ENCODE peak calls at places on chromosomes 6 and 20, in eight cellular contexts. W is cardiac muscle cell, S is astrocyte of the spinal cord, O is NB4, C is left ventricle myocardium inferior, D is fibroblast of the aortic adventitia, H is bronchial epithelial cell, M is IMR-90. E is an unnamed sample.
A peak's percentile ranks its signal among the peaks of the same experiment; 100 is the strongest.

GRCh38 chr6:150334790-150335783 is 33.7 kb upstream of the IYD start:
- DNase-seq in W (peak; percentile 87), S (peak; percentile 81), O (peak; percentile 67), C (no peak), D (peak; percentile 89), H (peak; percentile 78), M (peak; percentile 82), E (peak; percentile 68)

GRCh38 chr6:41599015-41599835 is 39.0 kb upstream of the MDFI start:
- DNase-seq in W (no peak), S (no peak), O (no peak), C (no peak), D (no peak), H (no peak), M (no peak), E (no peak)

GRCh38 chr20:40683221-40683893 is 5.7 kb downstream of the MAFB start:
- DNase-seq in W (peak; percentile 55), S (peak; percentile 43), O (no peak), C (peak; percentile 50), D (no peak), H (peak; percentile 29), M (no peak), E (no peak)

GRCh38 chr6:19465760-19466159 is 371.4 kb upstream of the ID4 start:
- DNase-seq in W (peak; percentile 62), S (peak; percentile 81), O (no peak), C (no peak), D (peak; percentile 89), H (peak; percentile 32), M (peak; percentile 31), E (no peak)

GRCh38 chr20:46065006-46065405 is 24.8 kb downstream of the NCOA5 start:
- DNase-seq in W (no peak), S (no peak), O (no peak), C (no peak), D (no peak), H (no peak), M (no peak), E (no peak)

GRCh38 chr20:10508060-10508459 is 73.0 kb downstream of the SLX4IP start:
- DNase-seq in W (peak; percentile 44), S (no peak), O (no peak), C (no peak), D (peak; percentile 65), H (no peak), M (peak; percentile 19), E (no peak)

GRCh38 chr6:112571486-112571885 is 224.4 kb downstream of the RFPL4B start:
- DNase-seq in W (peak; percentile 44), S (peak; percentile 81), O (no peak), C (peak; percentile 21), D (peak; percentile 53), H (no peak), M (peak; percentile 72), E (no peak)

GRCh38 chr6:91697010-91697694 is 1110.3 kb upstream of the MAP3K7 start:
- DNase-seq in W (no peak), S (no peak), O (peak; percentile 12), C (no peak), D (no peak), H (peak; percentile 97), M (no peak), E (no peak)

GRCh38 chr20:8876381-8876780 is 192.5 kb upstream of the PLCB4 start:
- DNase-seq in W (no peak), S (no peak), O (no peak), C (no peak), D (no peak), H (no peak), M (no peak), E (no peak)

GRCh38 chr6:79076160-79076559 is 1.9 kb downstream of the PHIP start:
- DNase-seq in W (peak; percentile 35), S (peak; percentile 43), O (peak; percentile 42), C (no peak), D (peak; percentile 33), H (peak; percentile 29), M (peak; percentile 5), E (peak; percentile 17)

GRCh38 chr20:52497731-52498130 is 306.2 kb upstream of the ZFP64 start:
- DNase-seq in W (peak; percentile 55), S (peak; percentile 12), O (no peak), C (no peak), D (no peak), H (peak; percentile 50), M (peak; percentile 66), E (no peak)

GRCh38 chr6:11822346-11822745 is 43.7 kb upstream of the ADTRP start:
- DNase-seq in W (no peak), S (no peak), O (no peak), C (no peak), D (peak; percentile 12), H (no peak), M (no peak), E (peak; percentile 45)

GRCh38 chr6:101083533-101084172 is 202.5 kb upstream of the ASCC3 start:
- DNase-seq in W (peak; percentile 77), S (peak; percentile 49), O (no peak), C (no peak), D (peak; percentile 64), H (peak; percentile 100), M (peak; percentile 79), E (no peak)

GRCh38 chr20:47611785-47612184 is 110.1 kb downstream of the NCOA3 start:
- DNase-seq in W (no peak), S (no peak), O (no peak), C (no peak), D (no peak), H (no peak), M (no peak), E (no peak)

GRCh38 chr6:152723398-152723797 is 25.7 kb downstream of the MYCT1 start:
- DNase-seq in W (peak; percentile 57), S (peak; percentile 65), O (no peak), C (no peak), D (peak; percentile 75), H (peak; percentile 69), M (peak; percentile 85), E (no peak)

GRCh38 chr6:112781236-112781635 is 434.1 kb downstream of the RFPL4B start:
- DNase-seq in W (peak; percentile 58), S (peak; percentile 40), O (no peak), C (no peak), D (peak; percentile 35), H (peak; percentile 6), M (peak; percentile 10), E (peak; percentile 3)

GRCh38 chr6:10373642-10374359 is 41.1 kb downstream of the TFAP2A start:
- DNase-seq in W (no peak), S (no peak), O (no peak), C (no peak), D (peak; percentile 20), H (peak; percentile 49), M (peak; percentile 9), E (no peak)

GRCh38 chr20:11703119-11703518 is 214.6 kb upstream of the BTBD3 start:
- DNase-seq in W (no peak), S (no peak), O (no peak), C (no peak), D (no peak), H (no peak), M (no peak), E (no peak)

GRCh38 chr20:13717631-13718044 is 67.1 kb downstream of the ESF1 start:
- DNase-seq in W (no peak), S (no peak), O (peak; percentile 12), C (no peak), D (no peak), H (no peak), M (no peak), E (peak; percentile 76)

GRCh38 chr20:13723015-13723414 is 61.7 kb downstream of the ESF1 start:
- DNase-seq in W (peak; percentile 26), S (no peak), O (peak; percentile 60), C (no peak), D (no peak), H (no peak), M (no peak), E (no peak)

DNA sequence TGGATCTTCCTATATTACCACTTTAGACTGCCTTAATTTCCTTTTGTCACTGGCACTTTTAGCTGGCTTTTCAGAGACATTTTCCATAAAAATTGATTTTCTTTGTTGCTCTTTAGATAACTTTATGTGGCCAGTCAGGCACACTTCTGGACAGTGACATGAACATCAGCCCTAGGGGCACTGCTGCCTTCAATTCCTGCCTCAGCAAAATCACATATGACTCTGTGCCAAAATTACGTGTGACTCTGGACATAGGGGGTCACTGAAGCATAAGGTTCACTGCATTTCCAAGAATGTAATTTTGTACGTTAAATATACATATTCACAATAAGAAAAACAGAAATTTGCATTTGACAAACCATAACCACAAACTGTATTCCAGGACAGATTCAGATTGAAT is 66.6 kb downstream of the ESF1 start:
- DNase-seq in W (no peak), S (no peak), O (no peak), C (no peak), D (no peak), H (no peak), M (no peak), E (peak; percentile 37)
- TF ChIP-seq CTCF in W (no peak), S (no peak), O (no peak), C (no peak), D (no peak), H (no peak), M (no peak), E (no peak)

GRCh38 chr6:37125779-37126553 is 44.0 kb upstream of the PIM1 start:
- DNase-seq in W (peak; percentile 81), S (no peak), O (no peak), C (no peak), D (no peak), H (no peak), M (no peak), E (no peak)
- H3K4me3 ChIP-seq in W (peak overlapping the region; percentile 17), S (no peak overlapping the region), O (no peak overlapping the region), C (no peak overlapping the region), D (no peak overlapping the region), H (no peak overlapping the region), M (no peak overlapping the region), E (no peak overlapping the region)

DNA sequence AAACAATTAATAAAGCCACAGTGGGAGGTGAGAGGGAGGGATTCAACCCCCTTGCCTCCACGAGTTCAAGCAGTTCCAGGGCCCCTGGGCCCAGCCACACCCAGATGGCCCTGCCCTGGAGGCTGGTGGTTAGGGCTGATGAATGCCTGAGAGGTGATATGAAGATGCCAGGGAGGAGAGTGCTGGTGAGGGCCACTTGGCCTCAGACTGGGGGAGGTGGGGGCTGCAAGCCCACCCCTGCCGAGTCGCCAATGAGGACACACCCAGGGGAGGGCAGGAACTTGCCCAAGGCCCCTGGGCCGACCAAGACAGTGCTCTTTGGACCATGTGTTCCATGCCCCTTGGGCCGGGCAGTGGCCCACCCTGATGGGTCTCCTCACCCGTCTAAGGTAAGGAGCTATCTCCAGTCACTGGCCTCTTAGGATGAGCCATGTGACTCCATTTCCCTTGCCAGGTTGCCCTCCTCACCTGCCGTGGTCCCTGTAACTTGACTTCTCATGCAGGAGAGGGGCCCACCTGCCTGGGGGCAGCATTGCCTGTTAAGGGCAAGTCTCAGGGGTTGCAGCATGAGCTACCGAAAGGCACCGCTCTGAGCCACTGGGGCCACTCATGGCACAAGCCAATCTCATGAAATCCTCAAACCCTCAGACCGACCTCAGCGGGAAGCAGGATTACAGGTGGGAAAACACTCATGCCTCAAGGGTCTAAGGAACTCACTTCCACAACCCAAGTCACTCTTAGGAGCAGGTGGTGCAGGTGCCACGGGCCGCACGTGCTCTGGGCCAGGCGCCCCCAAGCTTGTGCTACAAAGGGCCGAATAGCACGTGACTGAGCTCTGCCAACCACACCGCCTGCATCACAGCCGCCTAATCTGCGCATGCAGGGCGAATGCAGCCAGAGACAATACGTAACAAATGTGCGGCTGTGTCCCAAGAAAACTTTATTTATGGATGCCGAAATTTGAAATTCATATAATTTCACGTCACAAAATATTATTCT is 147.4 kb upstream of the MLN start:
- DNase-seq in W (no peak), S (no peak), O (no peak), C (no peak), D (no peak), H (no peak), M (no peak), E (no peak)
- TF ChIP-seq CTCF in W (no peak), S (no peak), O (no peak), C (no peak), D (no peak), H (no peak), M (no peak), E (no peak)

GRCh38 chr20:17873410-17874270 is 95.0 kb downstream of the SNX5 start:
- DNase-seq in W (peak; percentile 98), S (peak; percentile 94), O (no peak), C (peak; percentile 86), D (peak; percentile 99), H (peak; percentile 58), M (peak; percentile 96), E (peak; percentile 27)
- H3K4me3 ChIP-seq in W (no peak overlapping the region), S (no peak overlapping the region), O (no peak overlapping the region), C (no peak overlapping the region), D (no peak overlapping the region), H (no peak overlapping the region), M (no peak overlapping the region), E (no peak overlapping the region)